ENCODE peak calls at places on chromosomes 1 and 21, in six cellular contexts. M is fibroblast of lung, C is H9, E is GM12878, H is K562, F is mesenchymal stem cell. Z is an unnamed sample.

GRCh38 chr1:35573198-35573775 is at the start of gene TFAP2E:
- DNase-seq in C (peak; percentile 67), F (peak; percentile 46), M (peak; percentile 32), H (no peak), E (no peak), Z (no peak)

GRCh38 chr1:167545349-167545748 is 8.2 kb downstream of the CREG1 start:
- DNase-seq in F (no peak), E (no peak), C (no peak), H (no peak), M (no peak), Z (no peak)

GRCh38 chr1:20229191-20229590 is 42.9 kb upstream of the PLA2G2C start:
- DNase-seq in H (no peak), E (no peak), C (no peak), M (no peak), F (no peak), Z (no peak)

GRCh38 chr1:203596673-203597072 is 30.0 kb upstream of the ATP2B4 start:
- DNase-seq in C (no peak), E (no peak), M (no peak), F (no peak), H (no peak), Z (no peak)

GRCh38 chr1:39733161-39733560 is 5.5 kb upstream of the PPIE start:
- DNase-seq in E (no peak), H (no peak), M (no peak), F (no peak), C (no peak), Z (no peak)

GRCh38 chr1:55718758-55719671 is 503.9 kb upstream of the USP24 start:
- DNase-seq in M (peak; percentile 100), E (no peak), C (peak; percentile 28), H (no peak), F (peak; percentile 99), Z (no peak)

GRCh38 chr21:44903054-44903685 is 17.5 kb downstream of the ITGB2 start:
- DNase-seq in M (no peak), E (no peak), F (no peak), C (no peak), H (no peak), Z (no peak)

GRCh38 chr21:38816400-38816973 is 10.8 kb downstream of the ETS2 start:
- DNase-seq in F (no peak), M (no peak), H (no peak), E (no peak), C (no peak), Z (no peak)

GRCh38 chr1:57195436-57195941 is 228.4 kb downstream of the DAB1 start:
- DNase-seq in E (no peak), C (no peak), F (no peak), H (no peak), M (no peak), Z (no peak)

GRCh38 chr1:43774359-43774758 is 67.0 kb downstream of the ST3GAL3 start:
- DNase-seq in M (peak; percentile 76), C (no peak), F (peak; percentile 74), E (no peak), H (no peak), Z (no peak)

GRCh38 chr1:52423771-52424170 is 19.4 kb downstream of the PRPF38A start:
- DNase-seq in H (peak; percentile 59), F (peak; percentile 14), C (no peak), E (no peak), M (no peak), Z (no peak)

GRCh38 chr1:221611930-221612777 is 129.7 kb downstream of the DUSP10 start:
- DNase-seq in E (no peak), M (peak; percentile 93), H (peak; percentile 19), F (peak; percentile 91), C (no peak), Z (no peak)

GRCh38 chr1:196324345-196324744 is 283.9 kb downstream of the KCNT2 start:
- DNase-seq in E (no peak), H (no peak), F (no peak), C (no peak), M (peak; percentile 45), Z (no peak)

GRCh38 chr1:14915356-14916054 is 238.0 kb upstream of the TMEM51 start:
- DNase-seq in M (peak; percentile 49), F (peak; percentile 60), E (no peak), H (peak; percentile 84), C (peak; percentile 67), Z (peak; percentile 46)

GRCh38 chr1:33745942-33746341 is 117.9 kb upstream of the HMGB4 start:
- DNase-seq in C (no peak), F (no peak), E (no peak), H (no peak), M (no peak), Z (no peak)

GRCh38 chr1:114828251-114828650 is 26.4 kb upstream of the SYCP1 start:
- DNase-seq in F (peak; percentile 2), E (no peak), H (no peak), C (no peak), M (no peak), Z (no peak)

GRCh38 chr1:45802343-45803298 is 791 bp upstream of the MAST2 start:
- DNase-seq in C (peak; percentile 79), M (peak; percentile 99), H (peak; percentile 89), F (peak; percentile 99), E (no peak), Z (peak; percentile 65)

GRCh38 chr1:244964112-244964971 is 100.0 kb upstream of the HNRNPU start:
- DNase-seq in C (no peak), E (no peak), H (no peak), M (peak; percentile 83), F (peak; percentile 90), Z (no peak)
- H3K4me2 ChIP-seq in C (no peak overlapping the region), E (no peak overlapping the region), H (no peak overlapping the region), M (peak overlapping the region; percentile 84), F (no peak overlapping the region), Z (no peak overlapping the region)

GRCh38 chr1:21278898-21279819 is 11.1 kb downstream of the ECE1 start:
- DNase-seq in H (no peak), E (no peak), F (peak; percentile 52), M (peak; percentile 36), C (no peak), Z (no peak)
- H3K9ac ChIP-seq in H (no peak overlapping the region), E (no peak overlapping the region), F (peak overlapping the region; percentile 39), M (peak overlapping the region; percentile 63), C (no peak overlapping the region), Z (no peak overlapping the region)

GRCh38 chr1:108815566-108815965 is 41.3 kb downstream of the AKNAD1 start:
- DNase-seq in M (no peak), E (no peak), F (peak; percentile 18), C (no peak), H (no peak), Z (no peak)
- H3K4me2 ChIP-seq in M (no peak overlapping the region), E (no peak overlapping the region), F (no peak overlapping the region), C (no peak overlapping the region), H (no peak overlapping the region), Z (no peak overlapping the region)

DNA sequence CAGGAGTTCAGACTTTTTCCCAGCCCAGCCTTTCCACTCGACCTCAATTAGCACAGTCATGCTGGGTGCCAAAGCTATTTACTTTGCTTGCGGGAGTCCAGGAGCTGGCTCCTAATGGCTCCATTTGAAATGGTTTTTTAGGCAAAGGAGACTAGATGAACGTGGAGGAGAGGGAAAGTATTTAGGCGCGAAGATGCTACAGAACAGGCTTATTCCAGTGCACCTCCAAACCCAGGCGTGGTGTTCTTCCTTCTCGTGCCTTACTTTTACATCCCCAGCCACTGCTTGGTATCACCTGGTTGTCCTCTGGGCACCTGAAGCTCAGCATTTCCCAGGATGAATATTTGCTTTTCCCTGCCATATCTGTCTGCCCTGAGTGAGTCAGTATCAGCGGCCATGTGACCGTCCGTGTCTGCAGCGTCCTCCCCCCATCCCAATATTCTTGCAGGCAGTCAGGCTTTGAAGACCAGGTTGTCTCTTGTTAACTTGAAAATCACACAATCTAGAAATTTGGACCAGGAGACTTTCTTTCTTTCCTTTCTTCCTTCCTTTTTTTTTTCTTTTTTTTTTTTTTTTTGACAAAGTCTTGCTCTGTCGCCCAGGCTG is 198.5 kb downstream of the DYRK1A start:
- DNase-seq in M (no peak), C (no peak), F (peak; percentile 41), E (no peak), H (no peak), Z (no peak)
- H3K9ac ChIP-seq in M (no peak overlapping the region), C (no peak overlapping the region), F (peak overlapping the region; percentile 93), E (no peak overlapping the region), H (peak overlapping the region; percentile 67), Z (peak overlapping the region; percentile 86)

DNA sequence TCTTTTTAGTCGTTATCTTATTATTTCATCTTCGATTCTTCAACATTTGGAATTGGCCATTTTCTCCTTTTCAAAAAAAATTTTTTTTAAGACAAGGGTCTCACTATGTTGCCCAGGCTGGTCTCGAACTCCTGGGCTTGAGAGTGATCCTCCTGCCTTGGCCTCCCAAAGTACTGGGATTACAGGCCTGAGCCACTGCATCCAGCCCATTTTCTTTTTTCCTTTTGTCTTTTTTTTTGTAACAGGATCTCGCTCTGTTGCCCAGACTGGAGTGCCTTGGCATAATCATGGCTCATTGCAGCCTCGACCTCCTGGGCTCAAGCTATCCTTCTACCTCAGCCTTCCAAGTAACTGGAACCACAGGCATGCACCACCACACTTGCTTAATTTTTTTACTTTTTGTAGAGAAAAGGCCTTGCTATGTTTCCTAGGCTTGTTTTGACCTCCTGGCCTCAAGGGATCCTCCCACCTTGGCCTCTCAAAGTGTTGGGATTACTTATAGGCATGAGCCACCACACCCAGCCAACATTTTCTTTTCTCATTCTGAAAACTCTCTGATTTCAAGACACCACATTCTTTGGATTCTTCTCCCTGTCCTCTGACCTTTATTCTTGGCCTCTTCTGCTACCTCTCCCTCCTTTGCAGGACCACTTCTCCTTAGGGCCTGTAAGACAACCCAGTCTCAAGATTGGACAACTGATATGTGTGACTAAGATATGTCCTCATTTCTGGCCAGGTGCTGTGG is 6.0 kb upstream of the MAP1LC3C start:
- DNase-seq in H (no peak), F (no peak), M (no peak), E (no peak), C (no peak), Z (no peak)
- H3K4me2 ChIP-seq in H (no peak overlapping the region), F (no peak overlapping the region), M (no peak overlapping the region), E (no peak overlapping the region), C (no peak overlapping the region), Z (no peak overlapping the region)